ENCODE peak calls at places on chromosome 19, in nine cellular contexts. One of them, this sample, is unnamed.

GRCh38 chr19:13748169-13748884 is 16.0 kb upstream of the MRI1 start:
- DNase-seq in colonic mucosa: peak; percentile 50
- DNase-seq in keratinocyte: no peak
- DNase-seq in CD8-positive, alpha-beta T cell: no peak
- DNase-seq in Peyer's patch: peak; percentile 67
- DNase-seq in CD8-positive, alpha-beta memory T cell: no peak
- DNase-seq in thoracic aorta: no peak
- DNase-seq in suprapubic skin: no peak
- DNase-seq in heart right ventricle: no peak
- DNase-seq in this sample: peak; percentile 40

GRCh38 chr19:5470264-5470671 is 15.1 kb downstream of the ZNRF4 start:
- DNase-seq in colonic mucosa: no peak
- DNase-seq in keratinocyte: peak; percentile 58
- DNase-seq in CD8-positive, alpha-beta T cell: no peak
- DNase-seq in Peyer's patch: no peak
- DNase-seq in CD8-positive, alpha-beta memory T cell: no peak
- DNase-seq in thoracic aorta: no peak
- DNase-seq in suprapubic skin: no peak
- DNase-seq in heart right ventricle: no peak
- DNase-seq in this sample: peak; percentile 48

GRCh38 chr19:35119091-35119490 is 3.5 kb downstream of the FXYD3 start:
- DNase-seq in colonic mucosa: no peak
- DNase-seq in keratinocyte: no peak
- DNase-seq in CD8-positive, alpha-beta T cell: no peak
- DNase-seq in Peyer's patch: no peak
- DNase-seq in CD8-positive, alpha-beta memory T cell: no peak
- DNase-seq in thoracic aorta: no peak
- DNase-seq in suprapubic skin: no peak
- DNase-seq in heart right ventricle: no peak
- DNase-seq in this sample: no peak

GRCh38 chr19:49954933-49955332 is 6.0 kb downstream of the SIGLEC11 start:
- DNase-seq in colonic mucosa: no peak
- DNase-seq in keratinocyte: no peak
- DNase-seq in CD8-positive, alpha-beta T cell: no peak
- DNase-seq in Peyer's patch: no peak
- DNase-seq in CD8-positive, alpha-beta memory T cell: no peak
- DNase-seq in thoracic aorta: no peak
- DNase-seq in suprapubic skin: no peak
- DNase-seq in heart right ventricle: no peak
- DNase-seq in this sample: no peak

GRCh38 chr19:38890686-38891085 is 8.7 kb downstream of the SIRT2 start:
- DNase-seq in colonic mucosa: no peak
- DNase-seq in keratinocyte: no peak
- DNase-seq in CD8-positive, alpha-beta T cell: no peak
- DNase-seq in Peyer's patch: no peak
- DNase-seq in CD8-positive, alpha-beta memory T cell: no peak
- DNase-seq in thoracic aorta: no peak
- DNase-seq in suprapubic skin: no peak
- DNase-seq in heart right ventricle: no peak
- DNase-seq in this sample: no peak

GRCh38 chr19:2524840-2525723 is 49.2 kb downstream of the GADD45B start:
- DNase-seq in colonic mucosa: no peak
- DNase-seq in keratinocyte: peak; percentile 72
- DNase-seq in CD8-positive, alpha-beta T cell: no peak
- DNase-seq in Peyer's patch: no peak
- DNase-seq in CD8-positive, alpha-beta memory T cell: no peak
- DNase-seq in thoracic aorta: peak; percentile 61
- DNase-seq in suprapubic skin: no peak
- DNase-seq in heart right ventricle: no peak
- DNase-seq in this sample: no peak

GRCh38 chr19:53131085-53131484 is 1.6 kb downstream of the ZNF415 start:
- DNase-seq in colonic mucosa: no peak
- DNase-seq in keratinocyte: no peak
- DNase-seq in CD8-positive, alpha-beta T cell: no peak
- DNase-seq in Peyer's patch: no peak
- DNase-seq in CD8-positive, alpha-beta memory T cell: no peak
- DNase-seq in thoracic aorta: no peak
- DNase-seq in suprapubic skin: no peak
- DNase-seq in heart right ventricle: no peak
- DNase-seq in this sample: no peak

GRCh38 chr19:8204961-8205360 is 4.2 kb upstream of the CERS4 start:
- DNase-seq in colonic mucosa: no peak
- DNase-seq in keratinocyte: no peak
- DNase-seq in CD8-positive, alpha-beta T cell: no peak
- DNase-seq in Peyer's patch: no peak
- DNase-seq in CD8-positive, alpha-beta memory T cell: no peak
- DNase-seq in thoracic aorta: no peak
- DNase-seq in suprapubic skin: no peak
- DNase-seq in heart right ventricle: no peak
- DNase-seq in this sample: no peak

GRCh38 chr19:19444694-19445155 is 39.2 kb downstream of the GATAD2A start:
- DNase-seq in colonic mucosa: no peak
- DNase-seq in keratinocyte: no peak
- DNase-seq in CD8-positive, alpha-beta T cell: no peak
- DNase-seq in Peyer's patch: peak; percentile 52
- DNase-seq in CD8-positive, alpha-beta memory T cell: no peak
- DNase-seq in thoracic aorta: no peak
- DNase-seq in suprapubic skin: no peak
- DNase-seq in heart right ventricle: no peak
- DNase-seq in this sample: no peak

GRCh38 chr19:3576696-3577443 is 4.1 kb downstream of the HMG20B start:
- DNase-seq in colonic mucosa: peak; percentile 63
- DNase-seq in keratinocyte: no peak
- DNase-seq in CD8-positive, alpha-beta T cell: no peak
- DNase-seq in Peyer's patch: peak; percentile 57
- DNase-seq in CD8-positive, alpha-beta memory T cell: no peak
- DNase-seq in thoracic aorta: no peak
- DNase-seq in suprapubic skin: peak; percentile 71
- DNase-seq in heart right ventricle: peak; percentile 40
- DNase-seq in this sample: peak; percentile 64

GRCh38 chr19:40366697-40367561 is 18.4 kb downstream of the PLD3 start:
- DNase-seq in colonic mucosa: no peak
- DNase-seq in keratinocyte: no peak
- DNase-seq in CD8-positive, alpha-beta T cell: no peak
- DNase-seq in Peyer's patch: no peak
- DNase-seq in CD8-positive, alpha-beta memory T cell: no peak
- DNase-seq in thoracic aorta: no peak
- DNase-seq in suprapubic skin: no peak
- DNase-seq in heart right ventricle: no peak
- DNase-seq in this sample: no peak

GRCh38 chr19:40370997-40371801 is 18.8 kb downstream of the HIPK4 start:
- DNase-seq in colonic mucosa: no peak
- DNase-seq in keratinocyte: no peak
- DNase-seq in CD8-positive, alpha-beta T cell: no peak
- DNase-seq in Peyer's patch: no peak
- DNase-seq in CD8-positive, alpha-beta memory T cell: no peak
- DNase-seq in thoracic aorta: no peak
- DNase-seq in suprapubic skin: no peak
- DNase-seq in heart right ventricle: no peak
- DNase-seq in this sample: no peak

GRCh38 chr19:40367577-40368434 is 19.3 kb downstream of the PLD3 start:
- DNase-seq in colonic mucosa: no peak
- DNase-seq in keratinocyte: no peak
- DNase-seq in CD8-positive, alpha-beta T cell: no peak
- DNase-seq in Peyer's patch: no peak
- DNase-seq in CD8-positive, alpha-beta memory T cell: no peak
- DNase-seq in thoracic aorta: no peak
- DNase-seq in suprapubic skin: no peak
- DNase-seq in heart right ventricle: no peak
- DNase-seq in this sample: no peak

GRCh38 chr19:40371802-40372122 is 18.2 kb downstream of the HIPK4 start:
- DNase-seq in colonic mucosa: no peak
- DNase-seq in keratinocyte: no peak
- DNase-seq in CD8-positive, alpha-beta T cell: no peak
- DNase-seq in Peyer's patch: no peak
- DNase-seq in CD8-positive, alpha-beta memory T cell: no peak
- DNase-seq in thoracic aorta: no peak
- DNase-seq in suprapubic skin: no peak
- DNase-seq in heart right ventricle: no peak
- DNase-seq in this sample: no peak

DNA sequence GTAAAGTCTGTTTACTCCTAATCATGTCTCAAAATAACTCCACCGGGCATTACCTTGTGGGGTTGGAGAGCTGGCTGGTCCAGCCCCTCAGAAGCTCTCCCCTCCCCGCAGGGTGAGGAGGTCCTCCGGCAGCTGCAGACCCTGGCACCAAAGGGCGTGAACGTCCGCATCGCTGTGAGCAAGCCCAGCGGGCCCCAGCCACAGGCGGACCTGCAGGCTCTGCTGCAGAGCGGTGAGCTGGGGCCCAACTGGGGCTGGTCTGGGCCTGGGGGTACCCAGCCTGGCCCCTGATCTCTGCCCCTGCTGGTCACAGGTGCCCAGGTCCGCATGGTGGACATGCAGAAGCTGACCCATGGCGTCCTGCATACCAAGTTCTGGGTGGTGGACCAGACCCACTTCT is 20.2 kb downstream of the HIPK4 start:
- DNase-seq in colonic mucosa: no peak
- DNase-seq in keratinocyte: no peak
- DNase-seq in CD8-positive, alpha-beta T cell: no peak
- DNase-seq in Peyer's patch: no peak
- DNase-seq in CD8-positive, alpha-beta memory T cell: no peak
- DNase-seq in thoracic aorta: no peak
- DNase-seq in suprapubic skin: no peak
- DNase-seq in heart right ventricle: no peak
- DNase-seq in this sample: no peak
- H3K9me3 ChIP-seq in colonic mucosa: no peaks in the 10 kb centered on the region
- H3K9me3 ChIP-seq in keratinocyte: no peaks in the 10 kb centered on the region
- H3K9me3 ChIP-seq in CD8-positive, alpha-beta T cell: no peaks in the 10 kb centered on the region
- H3K9me3 ChIP-seq in Peyer's patch: no peaks in the 10 kb centered on the region
- H3K9me3 ChIP-seq in CD8-positive, alpha-beta memory T cell: no peaks in the 10 kb centered on the region
- H3K9me3 ChIP-seq in thoracic aorta: no peaks in the 10 kb centered on the region
- H3K9me3 ChIP-seq in suprapubic skin: no peaks in the 10 kb centered on the region
- H3K9me3 ChIP-seq in heart right ventricle: no peaks in the 10 kb centered on the region
- H3K9me3 ChIP-seq in this sample: no peaks in the 10 kb centered on the region

GRCh38 chr19:48629599-48630288 is 7.4 kb downstream of the DBP start:
- DNase-seq in colonic mucosa: peak; percentile 92
- DNase-seq in keratinocyte: no peak
- DNase-seq in CD8-positive, alpha-beta T cell: no peak
- DNase-seq in Peyer's patch: peak; percentile 93
- DNase-seq in CD8-positive, alpha-beta memory T cell: no peak
- DNase-seq in thoracic aorta: no peak
- DNase-seq in suprapubic skin: peak; percentile 77
- DNase-seq in heart right ventricle: no peak
- DNase-seq in this sample: peak; percentile 91
- H3K4me3 ChIP-seq in colonic mucosa: peak overlapping the region; percentile 8
- H3K4me3 ChIP-seq in keratinocyte: no peak overlapping the region
- H3K4me3 ChIP-seq in CD8-positive, alpha-beta T cell: no peak overlapping the region
- H3K4me3 ChIP-seq in Peyer's patch: peak overlapping the region; percentile 15
- H3K4me3 ChIP-seq in CD8-positive, alpha-beta memory T cell: no peak overlapping the region
- H3K4me3 ChIP-seq in thoracic aorta: peak overlapping the region; percentile 60
- H3K4me3 ChIP-seq in suprapubic skin: no peak overlapping the region
- H3K4me3 ChIP-seq in heart right ventricle: no peak overlapping the region
- H3K4me3 ChIP-seq in this sample: peak overlapping the region; percentile 16

DNA sequence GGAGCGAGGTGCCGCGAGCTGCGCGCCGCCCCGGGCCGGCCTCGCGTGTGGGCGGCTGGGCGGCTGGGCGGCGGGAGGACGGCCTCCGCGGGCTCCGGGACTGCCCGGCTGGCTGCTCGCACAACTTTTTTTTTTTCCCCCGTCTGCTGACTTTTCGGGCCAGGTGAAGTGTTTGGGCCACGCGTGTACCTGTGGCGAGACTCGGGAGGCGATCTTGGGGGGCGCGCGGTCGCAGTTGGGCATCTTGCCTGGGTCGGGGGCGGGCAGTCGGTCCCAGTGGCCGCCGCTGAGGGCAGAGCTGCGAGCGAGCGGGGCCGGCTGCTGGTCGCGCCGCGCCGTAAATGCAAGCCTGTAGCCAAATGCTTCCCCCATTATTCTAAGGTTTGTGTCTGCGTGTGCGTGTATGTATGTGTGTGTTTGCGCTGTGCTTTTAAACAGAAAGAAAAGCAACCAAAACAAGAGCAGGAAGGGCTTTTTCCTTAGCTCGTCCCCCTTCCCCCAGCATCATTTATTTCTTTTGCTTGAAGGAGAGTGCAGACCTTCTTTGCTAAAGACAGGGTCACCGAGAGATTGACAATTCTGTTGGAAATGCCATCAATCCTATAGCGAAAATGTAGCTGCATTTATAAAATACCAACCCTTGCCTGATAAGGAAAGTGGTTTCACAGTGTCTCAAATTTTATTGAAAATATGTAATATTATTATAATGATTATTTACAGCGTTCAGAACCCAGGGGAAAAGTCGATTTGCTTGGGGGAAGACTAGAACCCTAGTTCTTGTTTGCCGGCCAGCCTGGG is 143.3 kb upstream of the ZNF536 start:
- DNase-seq in colonic mucosa: no peak
- DNase-seq in keratinocyte: no peak
- DNase-seq in CD8-positive, alpha-beta T cell: no peak
- DNase-seq in Peyer's patch: no peak
- DNase-seq in CD8-positive, alpha-beta memory T cell: no peak
- DNase-seq in thoracic aorta: no peak
- DNase-seq in suprapubic skin: no peak
- DNase-seq in heart right ventricle: no peak
- DNase-seq in this sample: no peak
- H3K27me3 ChIP-seq in colonic mucosa: peaks cover 56% of the 10 kb centered on the region
- H3K27me3 ChIP-seq in keratinocyte: peaks cover 64% of the 10 kb centered on the region
- H3K27me3 ChIP-seq in CD8-positive, alpha-beta T cell: peaks cover 24% of the 10 kb centered on the region
- H3K27me3 ChIP-seq in Peyer's patch: peaks cover 35% of the 10 kb centered on the region
- H3K27me3 ChIP-seq in CD8-positive, alpha-beta memory T cell: peaks cover 6% of the 10 kb centered on the region
- H3K27me3 ChIP-seq in thoracic aorta: no peaks in the 10 kb centered on the region
- H3K27me3 ChIP-seq in suprapubic skin: peaks cover 76% of the 10 kb centered on the region
- H3K27me3 ChIP-seq in heart right ventricle: no peaks in the 10 kb centered on the region
- H3K27me3 ChIP-seq in this sample: peaks cover 82% of the 10 kb centered on the region

GRCh38 chr19:10049626-10050025 is 36.3 kb downstream of the RDH8 start:
- DNase-seq in colonic mucosa: no peak
- DNase-seq in keratinocyte: no peak
- DNase-seq in CD8-positive, alpha-beta T cell: no peak
- DNase-seq in Peyer's patch: no peak
- DNase-seq in CD8-positive, alpha-beta memory T cell: no peak
- DNase-seq in thoracic aorta: no peak
- DNase-seq in suprapubic skin: no peak
- DNase-seq in heart right ventricle: no peak
- DNase-seq in this sample: no peak

GRCh38 chr19:10043286-10043927 is 30.1 kb downstream of the RDH8 start:
- DNase-seq in colonic mucosa: no peak
- DNase-seq in keratinocyte: no peak
- DNase-seq in CD8-positive, alpha-beta T cell: no peak
- DNase-seq in Peyer's patch: no peak
- DNase-seq in CD8-positive, alpha-beta memory T cell: no peak
- DNase-seq in thoracic aorta: no peak
- DNase-seq in suprapubic skin: no peak
- DNase-seq in heart right ventricle: no peak
- DNase-seq in this sample: no peak

GRCh38 chr19:10044390-10044789 is 31.1 kb downstream of the RDH8 start:
- DNase-seq in colonic mucosa: no peak
- DNase-seq in keratinocyte: no peak
- DNase-seq in CD8-positive, alpha-beta T cell: no peak
- DNase-seq in Peyer's patch: no peak
- DNase-seq in CD8-positive, alpha-beta memory T cell: no peak
- DNase-seq in thoracic aorta: no peak
- DNase-seq in suprapubic skin: no peak
- DNase-seq in heart right ventricle: no peak
- DNase-seq in this sample: no peak

DNA sequence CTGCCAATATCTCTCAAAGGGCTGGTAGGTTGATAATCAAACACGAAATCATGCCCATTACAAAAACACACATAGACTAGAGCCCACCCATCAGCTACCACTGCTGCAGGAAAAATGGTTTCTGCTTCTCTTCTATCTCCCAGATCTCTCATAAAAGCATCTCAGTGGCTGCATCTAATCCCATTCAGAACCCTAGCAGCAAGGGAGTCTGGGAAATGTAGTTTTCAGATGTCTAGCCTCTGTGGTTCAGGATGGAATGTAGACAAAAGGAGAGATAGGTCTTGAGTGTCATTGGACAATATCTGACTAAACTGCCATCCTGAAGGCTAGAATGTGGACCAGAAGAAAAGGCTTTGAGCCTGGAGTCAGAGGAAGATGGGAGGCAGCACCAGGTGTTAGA is 32.1 kb downstream of the RDH8 start:
- DNase-seq in colonic mucosa: no peak
- DNase-seq in keratinocyte: no peak
- DNase-seq in CD8-positive, alpha-beta T cell: no peak
- DNase-seq in Peyer's patch: no peak
- DNase-seq in CD8-positive, alpha-beta memory T cell: no peak
- DNase-seq in thoracic aorta: no peak
- DNase-seq in suprapubic skin: no peak
- DNase-seq in heart right ventricle: no peak
- DNase-seq in this sample: no peak
- H3K9me3 ChIP-seq in colonic mucosa: no peaks in the 10 kb centered on the region
- H3K9me3 ChIP-seq in keratinocyte: peaks cover 14% of the 10 kb centered on the region
- H3K9me3 ChIP-seq in CD8-positive, alpha-beta T cell: peaks cover 5% of the 10 kb centered on the region
- H3K9me3 ChIP-seq in Peyer's patch: peaks cover 17% of the 10 kb centered on the region
- H3K9me3 ChIP-seq in CD8-positive, alpha-beta memory T cell: no peaks in the 10 kb centered on the region
- H3K9me3 ChIP-seq in thoracic aorta: peaks cover 31% of the 10 kb centered on the region
- H3K9me3 ChIP-seq in suprapubic skin: peaks cover 18% of the 10 kb centered on the region
- H3K9me3 ChIP-seq in heart right ventricle: peaks cover 63% of the 10 kb centered on the region
- H3K9me3 ChIP-seq in this sample: peaks cover 13% of the 10 kb centered on the region

This sample was measured in transverse colon.